ENCODE peak calls at places on chromosomes 6 and 20, in four cellular contexts. One of them, this sample, is unnamed.

GRCh38 chr6:31559958-31560696 is 12.0 kb upstream of the LTA start:
- DNase-seq in HepG2: no peak
- DNase-seq in NT2/D1: no peak
- DNase-seq in K562: peak; percentile 92
- DNase-seq in this sample: no peak

GRCh38 chr20:21251278-21251677 is 51.9 kb upstream of the XRN2 start:
- DNase-seq in HepG2: no peak
- DNase-seq in NT2/D1: no peak
- DNase-seq in K562: no peak
- DNase-seq in this sample: no peak

GRCh38 chr6:11604836-11605506 is 67.4 kb downstream of the TMEM170B start:
- DNase-seq in HepG2: no peak
- DNase-seq in NT2/D1: no peak
- DNase-seq in K562: no peak
- DNase-seq in this sample: no peak

GRCh38 chr6:158758941-158759479 is 60.2 kb downstream of the EZR start:
- DNase-seq in HepG2: no peak
- DNase-seq in NT2/D1: no peak
- DNase-seq in K562: no peak
- DNase-seq in this sample: no peak

GRCh38 chr6:28725890-28726348 is 197.9 kb downstream of the TRIM27 start:
- DNase-seq in HepG2: peak; percentile 25
- DNase-seq in NT2/D1: no peak
- DNase-seq in K562: peak; percentile 93
- DNase-seq in this sample: peak; percentile 80

GRCh38 chr6:31350973-31351733 is 5.8 kb downstream of the HLA-B start:
- DNase-seq in HepG2: no peak
- DNase-seq in NT2/D1: no peak
- DNase-seq in K562: no peak
- DNase-seq in this sample: no peak

GRCh38 chr6:44508646-44509045 is 121.1 kb downstream of the CDC5L start:
- DNase-seq in HepG2: no peak
- DNase-seq in NT2/D1: no peak
- DNase-seq in K562: no peak
- DNase-seq in this sample: no peak

GRCh38 chr6:26329763-26330511 is 35.1 kb upstream of the BTN3A2 start:
- DNase-seq in HepG2: peak; percentile 68
- DNase-seq in NT2/D1: peak; percentile 33
- DNase-seq in K562: peak; percentile 88
- DNase-seq in this sample: no peak

GRCh38 chr6:5422321-5422915 is 161.1 kb downstream of the FARS2 start:
- DNase-seq in HepG2: peak; percentile 34
- DNase-seq in NT2/D1: no peak
- DNase-seq in K562: peak; percentile 30
- DNase-seq in this sample: peak; percentile 57

GRCh38 chr6:93088675-93089575 is 330.4 kb downstream of the EPHA7 start:
- DNase-seq in HepG2: no peak
- DNase-seq in NT2/D1: no peak
- DNase-seq in K562: no peak
- DNase-seq in this sample: no peak

GRCh38 chr6:96899599-96899998 is 1.9 kb upstream of the NDUFAF4 start:
- DNase-seq in HepG2: no peak
- DNase-seq in NT2/D1: no peak
- DNase-seq in K562: no peak
- DNase-seq in this sample: no peak

GRCh38 chr6:1636971-1637871 is 27.5 kb downstream of the FOXC1 start:
- DNase-seq in HepG2: no peak
- DNase-seq in NT2/D1: no peak
- DNase-seq in K562: no peak
- DNase-seq in this sample: no peak

GRCh38 chr20:38649275-38649891 is 47.8 kb downstream of the ARHGAP40 start:
- DNase-seq in HepG2: peak; percentile 59
- DNase-seq in NT2/D1: peak; percentile 43
- DNase-seq in K562: peak; percentile 71
- DNase-seq in this sample: peak; percentile 66

DNA sequence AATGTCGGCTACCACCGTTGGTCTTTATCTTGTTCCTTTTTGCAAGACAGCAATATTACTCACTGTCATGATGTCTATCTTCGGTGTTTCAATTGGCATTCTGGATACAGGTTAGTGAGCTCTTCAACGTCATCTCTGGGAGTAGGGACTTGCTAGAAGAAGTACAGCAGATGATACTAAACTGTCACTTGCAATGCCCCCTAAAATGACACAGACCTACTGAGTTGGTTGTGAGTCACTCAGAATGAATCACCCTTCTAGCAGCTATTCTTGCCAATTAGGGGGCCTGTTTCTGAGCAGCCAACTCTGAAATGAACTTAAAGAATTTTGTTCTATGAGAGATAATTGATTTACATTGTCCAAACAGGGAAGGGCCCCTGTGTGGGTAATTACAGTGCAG is 176.5 kb downstream of the SLC16A10 start:
- DNase-seq in HepG2: no peak
- DNase-seq in NT2/D1: no peak
- DNase-seq in K562: peak; percentile 72
- DNase-seq in this sample: no peak
- TF ChIP-seq YY1 in HepG2: no peak
- TF ChIP-seq YY1 in NT2/D1: no peak
- TF ChIP-seq YY1 in K562: no peak
- TF ChIP-seq YY1 in this sample: no peak

GRCh38 chr6:137795510-137795909 is 71.5 kb upstream of the TNFAIP3 start:
- DNase-seq in HepG2: no peak
- DNase-seq in NT2/D1: no peak
- DNase-seq in K562: no peak
- DNase-seq in this sample: no peak

GRCh38 chr6:137794510-137795200 is 72.4 kb upstream of the TNFAIP3 start:
- DNase-seq in HepG2: peak; percentile 99
- DNase-seq in NT2/D1: no peak
- DNase-seq in K562: peak; percentile 68
- DNase-seq in this sample: no peak

GRCh38 chr6:137793805-137794508 is 73.1 kb upstream of the TNFAIP3 start:
- DNase-seq in HepG2: no peak
- DNase-seq in NT2/D1: no peak
- DNase-seq in K562: no peak
- DNase-seq in this sample: no peak

GRCh38 chr6:137791281-137792159 is 75.5 kb upstream of the TNFAIP3 start:
- DNase-seq in HepG2: no peak
- DNase-seq in NT2/D1: no peak
- DNase-seq in K562: no peak
- DNase-seq in this sample: no peak

GRCh38 chr6:137792160-137793033 is 74.7 kb upstream of the TNFAIP3 start:
- DNase-seq in HepG2: no peak
- DNase-seq in NT2/D1: no peak
- DNase-seq in K562: no peak
- DNase-seq in this sample: no peak
- TF ChIP-seq YY1 in HepG2: no peak
- TF ChIP-seq YY1 in NT2/D1: no peak
- TF ChIP-seq YY1 in K562: no peak
- TF ChIP-seq YY1 in this sample: no peak

GRCh38 chr6:165383323-165383722 is 73.9 kb upstream of the C6orf118 start:
- DNase-seq in HepG2: no peak
- DNase-seq in NT2/D1: no peak
- DNase-seq in K562: no peak
- DNase-seq in this sample: no peak
- TF ChIP-seq YY1 in HepG2: no peak
- TF ChIP-seq YY1 in NT2/D1: no peak
- TF ChIP-seq YY1 in K562: no peak
- TF ChIP-seq YY1 in this sample: no peak

DNA sequence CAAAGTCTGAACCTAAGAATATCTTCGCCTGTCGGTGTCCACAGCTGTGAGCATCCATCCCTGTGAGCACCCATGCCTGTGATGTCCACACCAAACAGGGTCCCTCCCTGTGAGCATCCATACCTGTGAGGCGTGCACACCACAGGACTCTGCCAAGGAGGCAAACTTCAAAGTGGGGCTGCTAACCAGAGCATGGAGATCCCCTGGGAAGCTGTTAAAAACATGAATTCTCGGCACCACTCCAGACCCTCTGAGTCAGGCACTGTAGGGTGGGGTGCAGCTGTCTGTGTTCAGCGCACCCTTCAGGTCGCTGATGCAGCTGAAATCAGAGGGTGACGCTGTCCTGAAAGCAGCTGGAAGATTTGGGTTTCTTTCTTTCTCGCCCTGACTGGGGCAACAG is 85.4 kb upstream of the NXT1 start:
- DNase-seq in HepG2: no peak
- DNase-seq in NT2/D1: no peak
- DNase-seq in K562: no peak
- DNase-seq in this sample: no peak
- TF ChIP-seq YY1 in HepG2: no peak
- TF ChIP-seq YY1 in NT2/D1: no peak
- TF ChIP-seq YY1 in K562: no peak
- TF ChIP-seq YY1 in this sample: no peak

DNA sequence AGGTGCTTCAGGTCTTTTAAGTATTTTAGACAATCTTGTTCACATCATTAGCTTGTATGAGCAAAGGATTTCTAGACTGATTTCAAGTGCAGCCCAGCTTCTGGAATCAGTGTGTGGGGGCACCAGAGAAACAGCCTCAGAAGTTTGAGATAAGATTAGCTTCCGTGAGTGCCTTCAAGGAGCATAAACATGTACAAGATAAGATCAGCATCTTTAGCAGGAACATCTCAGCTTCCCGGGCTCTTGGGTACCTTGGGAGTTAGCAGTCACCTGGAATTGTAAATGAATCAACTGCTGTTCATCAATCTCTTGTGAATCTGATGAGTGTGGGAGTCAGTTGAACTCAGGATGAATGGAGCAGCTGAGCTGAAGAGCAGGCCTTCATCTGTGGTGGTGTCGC is 12.0 kb upstream of the CITED2 start:
- DNase-seq in HepG2: no peak
- DNase-seq in NT2/D1: no peak
- DNase-seq in K562: no peak
- DNase-seq in this sample: no peak
- TF ChIP-seq YY1 in HepG2: no peak
- TF ChIP-seq YY1 in NT2/D1: no peak
- TF ChIP-seq YY1 in K562: no peak
- TF ChIP-seq YY1 in this sample: no peak

DNA sequence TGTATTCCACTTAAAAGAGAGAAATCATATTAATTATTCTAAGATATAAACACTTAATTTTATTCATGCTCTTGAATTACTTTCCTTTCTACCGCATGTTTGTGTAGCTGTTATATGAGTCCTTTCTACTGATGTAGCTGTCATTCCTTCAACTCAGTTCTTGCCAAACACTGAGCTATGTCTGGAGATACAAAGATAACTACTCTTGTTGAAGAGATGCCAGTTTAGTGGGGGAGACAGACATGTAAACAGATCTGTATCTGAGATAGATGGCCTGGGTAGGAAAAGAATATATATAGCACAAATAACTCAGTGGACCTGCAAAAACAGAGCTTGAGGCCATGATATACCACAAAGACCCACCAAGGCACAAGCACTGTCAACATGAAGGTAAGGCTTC is 157.3 kb downstream of the BTBD9 start:
- DNase-seq in HepG2: no peak
- DNase-seq in NT2/D1: no peak
- DNase-seq in K562: no peak
- DNase-seq in this sample: no peak
- TF ChIP-seq YY1 in HepG2: no peak
- TF ChIP-seq YY1 in NT2/D1: no peak
- TF ChIP-seq YY1 in K562: no peak
- TF ChIP-seq YY1 in this sample: no peak